ENCODE peak calls at places on chromosomes 2 and 18, in six cellular contexts. W is left ventricle myocardium inferior, L is psoas muscle, S is upper lobe of right lung, Z is vagina, G is endodermal cell. A is an unnamed sample. For H3K36me3 and H3K4me1, the result is how much of the 10 kb centered on the place peaks cover.

GRCh38 chr2:81747481-81748070 is 1443.0 kb upstream of the LRRTM1 start:
- DNase-seq in W (no peak), L (no peak), S (no peak), Z (no peak), G (no peak), A (no peak)

GRCh38 chr2:135174802-135175093 is 122.7 kb downstream of the RAB3GAP1 start:
- DNase-seq in W (no peak), L (no peak), S (no peak), Z (no peak), G (no peak), A (no peak)

GRCh38 chr2:8312221-8312620 is 369.6 kb upstream of the ID2 start:
- DNase-seq in W (no peak), L (no peak), S (no peak), Z (peak), G (no peak), A (no peak)

GRCh38 chr2:27638709-27639108 is 9.9 kb downstream of the GPN1 start:
- DNase-seq in W (no peak), L (no peak), S (no peak), Z (no peak), G (no peak), A (no peak)

GRCh38 chr2:176088048-176088936 is 4.2 kb upstream of the HOXD13 start:
- DNase-seq in W (peak), L (peak), S (peak), Z (no peak), G (peak), A (peak)

GRCh38 chr2:4914551-4914950 is 777.6 kb upstream of the SOX11 start:
- DNase-seq in W (no peak), L (no peak), S (no peak), Z (no peak), G (no peak), A (no peak)

GRCh38 chr2:20933692-20934091 is 110.2 kb downstream of the APOB start:
- DNase-seq in W (no peak), L (no peak), S (no peak), Z (no peak), G (no peak), A (no peak)

GRCh38 chr2:52414596-52414995 is 1353.0 kb upstream of the CHAC2 start:
- DNase-seq in W (no peak), L (no peak), S (no peak), Z (no peak), G (no peak), A (no peak)

GRCh38 chr2:104658149-104658839 is 195.6 kb upstream of the POU3F3 start:
- DNase-seq in W (peak), L (peak), S (peak), Z (no peak), G (peak), A (peak)

GRCh38 chr2:104447831-104448434 is 406.0 kb upstream of the POU3F3 start:
- DNase-seq in W (no peak), L (no peak), S (no peak), Z (no peak), G (no peak), A (no peak)

GRCh38 chr2:74507926-74508520 is 528 bp upstream of the PCGF1 start:
- DNase-seq in W (no peak), L (no peak), S (peak), Z (no peak), G (peak), A (peak)

GRCh38 chr18:12657849-12658829 is at the start of gene SPIRE1:
- DNase-seq in W (peak), L (peak), S (peak), Z (no peak), G (peak), A (peak)

GRCh38 chr2:202583709-202584219 is 51.0 kb upstream of the FAM117B start:
- DNase-seq in W (no peak), L (no peak), S (no peak), Z (no peak), G (no peak), A (no peak)

GRCh38 chr2:96131152-96131817 is 7.0 kb downstream of the ASTL start:
- DNase-seq in W (no peak), L (no peak), S (no peak), Z (no peak), G (no peak), A (no peak)

GRCh38 chr2:174059178-174059874 is 94.2 kb upstream of the SP3 start:
- DNase-seq in W (no peak), L (no peak), S (no peak), Z (no peak), G (no peak), A (no peak)

GRCh38 chr2:239223029-239223329 is 177.8 kb downstream of the HDAC4 start:
- DNase-seq in W (no peak), L (no peak), S (no peak), Z (no peak), G (no peak), A (no peak)

GRCh38 chr2:84931384-84931821 is 25.9 kb downstream of the TMSB10 start:
- DNase-seq in W (no peak), L (no peak), S (no peak), Z (no peak), G (no peak), A (no peak)

GRCh38 chr2:191916826-191917225 is 69.9 kb upstream of the CAVIN2 start:
- DNase-seq in W (no peak), L (no peak), S (no peak), Z (no peak), G (no peak), A (no peak)

GRCh38 chr2:173271825-173272224 is 82.8 kb upstream of the CDCA7 start:
- DNase-seq in W (no peak), L (no peak), S (no peak), Z (no peak), G (peak), A (no peak)

GRCh38 chr2:15615310-15615920 is 23.7 kb downstream of the DDX1 start:
- DNase-seq in W (no peak), L (no peak), S (no peak), Z (no peak), G (no peak), A (no peak)

GRCh38 chr2:15616429-15616828 is 24.8 kb downstream of the DDX1 start:
- DNase-seq in W (no peak), L (no peak), S (no peak), Z (no peak), G (no peak), A (no peak)

GRCh38 chr2:15616850-15617777 is 25.4 kb downstream of the DDX1 start:
- DNase-seq in W (no peak), L (no peak), S (no peak), Z (no peak), G (no peak), A (no peak)

GRCh38 chr2:15614545-15615309 is 23.1 kb downstream of the DDX1 start:
- DNase-seq in W (no peak), L (no peak), S (no peak), Z (no peak), G (no peak), A (no peak)

DNA sequence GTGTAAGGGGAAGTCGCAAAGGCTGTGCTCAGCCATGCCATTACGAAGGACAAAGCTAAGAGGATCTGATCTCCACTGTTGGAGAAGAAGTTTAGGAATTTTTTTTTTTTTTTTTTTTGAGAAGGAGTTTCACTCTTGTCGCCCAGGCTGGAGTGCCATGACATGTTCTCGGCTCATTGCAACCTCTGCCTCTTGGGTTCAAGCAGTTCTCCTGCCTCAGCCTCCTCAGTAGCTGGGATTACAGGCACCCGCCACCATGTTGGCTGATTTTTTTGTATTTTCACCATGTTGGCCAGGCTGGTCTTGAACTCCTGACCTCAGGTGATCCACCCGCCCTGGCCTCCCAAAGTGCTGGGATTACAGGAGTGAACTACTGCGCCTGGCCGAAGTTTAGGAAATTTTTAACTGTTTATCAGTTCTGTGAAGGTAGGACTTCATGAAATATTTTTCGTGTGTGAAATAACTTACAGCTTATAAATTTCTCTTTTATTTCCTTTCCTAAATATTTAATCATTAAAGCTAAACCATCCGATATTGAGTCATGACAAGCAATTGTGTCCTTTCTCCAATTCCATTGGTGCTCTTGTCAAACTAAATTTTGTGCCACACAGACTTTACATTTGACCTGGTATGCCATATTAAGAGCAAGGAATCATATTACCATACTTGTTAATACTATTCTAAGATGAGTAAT is 22.2 kb downstream of the DDX1 start:
- DNase-seq in W (no peak), L (no peak), S (no peak), Z (no peak), G (no peak), A (no peak)
- H3K36me3 ChIP-seq in W (half or more), L (under half), S (half or more), Z (under half), G (half or more), A (half or more)

GRCh38 chr2:201154615-201155014 is 28.3 kb upstream of the CASP10 start:
- DNase-seq in W (no peak), L (no peak), S (no peak), Z (no peak), G (no peak), A (no peak)
- H3K4me1 ChIP-seq in W (half or more), L (under half), S (half or more), Z (under half), G (under half), A (half or more)

GRCh38 chr2:216113572-216113971 is 4.4 kb downstream of the XRCC5 start:
- DNase-seq in W (no peak), L (no peak), S (no peak), Z (no peak), G (no peak), A (no peak)

GRCh38 chr2:216112926-216113325 is 3.8 kb downstream of the XRCC5 start:
- DNase-seq in W (no peak), L (no peak), S (no peak), Z (no peak), G (no peak), A (no peak)

GRCh38 chr2:216116418-216116817 is 7.3 kb downstream of the XRCC5 start:
- DNase-seq in W (no peak), L (no peak), S (no peak), Z (no peak), G (no peak), A (no peak)

GRCh38 chr2:216114476-216115223 is 5.5 kb downstream of the XRCC5 start:
- DNase-seq in W (peak), L (peak), S (peak), Z (no peak), G (peak), A (peak)

DNA sequence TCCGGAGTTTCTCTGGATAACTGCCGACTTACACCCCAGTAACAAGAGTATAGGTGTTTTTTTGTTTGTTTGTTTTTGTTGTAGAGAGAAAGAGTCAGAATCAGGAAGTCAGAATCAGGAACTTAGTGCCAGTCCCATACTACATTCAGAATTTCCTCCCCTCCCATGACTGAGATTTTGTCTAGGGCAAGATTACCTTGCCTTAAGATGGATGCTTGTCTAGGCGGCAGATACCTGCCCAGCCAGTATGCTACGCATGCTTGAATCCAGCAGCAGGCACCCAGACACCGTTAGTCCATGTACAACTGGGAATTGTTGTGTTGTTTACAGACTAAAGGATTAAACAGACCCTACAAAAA is 6.1 kb downstream of the XRCC5 start:
- DNase-seq in W (no peak), L (no peak), S (no peak), Z (no peak), G (no peak), A (no peak)
- H3K36me3 ChIP-seq in W (half or more), L (under half), S (half or more), Z (under half), G (half or more), A (half or more)

GRCh38 chr18:26546875-26547301 is 1.5 kb downstream of the KCTD1 start:
- DNase-seq in W (no peak), L (peak), S (no peak), Z (no peak), G (peak), A (no peak)
- H3K4me1 ChIP-seq in W (half or more), L (under half), S (under half), Z (half or more), G (under half), A (under half)